ENCODE peak calls at places on chromosomes 11 and 22, in six cellular contexts. One of them, this sample, is unnamed.

GRCh38 chr22:42842658-42843370 is 14.3 kb downstream of the ARFGAP3 start:
- DNase-seq in Daoy: no peak
- DNase-seq in PC-3: peak; percentile 45
- DNase-seq in KBM-7: no peak
- DNase-seq in COLO829: no peak
- DNase-seq in effector CD4-positive, alpha-beta T cell: no peak
- DNase-seq in this sample: no peak

GRCh38 chr22:37331811-37332536 is 49.7 kb downstream of the CYTH4 start:
- DNase-seq in PC-3: peak; percentile 9
- DNase-seq in COLO829: no peak
- DNase-seq in Daoy: peak; percentile 58
- DNase-seq in effector CD4-positive, alpha-beta T cell: no peak
- DNase-seq in KBM-7: no peak
- DNase-seq in this sample: no peak

GRCh38 chr11:130806746-130807145 is 109.5 kb downstream of the SNX19 start:
- DNase-seq in KBM-7: no peak
- DNase-seq in effector CD4-positive, alpha-beta T cell: no peak
- DNase-seq in COLO829: no peak
- DNase-seq in PC-3: no peak
- DNase-seq in Daoy: no peak
- DNase-seq in this sample: no peak

GRCh38 chr11:119888119-119888518 is 159.1 kb upstream of the NECTIN1 start:
- DNase-seq in COLO829: no peak
- DNase-seq in PC-3: no peak
- DNase-seq in effector CD4-positive, alpha-beta T cell: no peak
- DNase-seq in Daoy: peak; percentile 33
- DNase-seq in KBM-7: no peak
- DNase-seq in this sample: no peak

GRCh38 chr11:4146765-4147098 is 52.1 kb downstream of the RRM1 start:
- DNase-seq in COLO829: no peak
- DNase-seq in Daoy: no peak
- DNase-seq in effector CD4-positive, alpha-beta T cell: no peak
- DNase-seq in PC-3: no peak
- DNase-seq in KBM-7: no peak
- DNase-seq in this sample: no peak

GRCh38 chr11:120020981-120021380 is 116.9 kb downstream of the TRIM29 start:
- DNase-seq in effector CD4-positive, alpha-beta T cell: no peak
- DNase-seq in PC-3: no peak
- DNase-seq in Daoy: no peak
- DNase-seq in COLO829: no peak
- DNase-seq in KBM-7: no peak
- DNase-seq in this sample: no peak

GRCh38 chr11:26621147-26621546 is 49.1 kb upstream of the MUC15 start:
- DNase-seq in effector CD4-positive, alpha-beta T cell: no peak
- DNase-seq in PC-3: peak; percentile 37
- DNase-seq in COLO829: peak; percentile 69
- DNase-seq in Daoy: peak; percentile 68
- DNase-seq in KBM-7: no peak
- DNase-seq in this sample: no peak

GRCh38 chr22:45096256-45096907 is 67.3 kb upstream of the NUP50 start:
- DNase-seq in COLO829: peak; percentile 99
- DNase-seq in Daoy: peak; percentile 65
- DNase-seq in PC-3: peak; percentile 72
- DNase-seq in KBM-7: peak; percentile 73
- DNase-seq in effector CD4-positive, alpha-beta T cell: no peak
- DNase-seq in this sample: peak; percentile 57

GRCh38 chr22:38715176-38715764 is 9.5 kb downstream of the GTPBP1 start:
- DNase-seq in KBM-7: no peak
- DNase-seq in PC-3: no peak
- DNase-seq in Daoy: no peak
- DNase-seq in COLO829: no peak
- DNase-seq in effector CD4-positive, alpha-beta T cell: no peak
- DNase-seq in this sample: peak; percentile 23

GRCh38 chr11:14213006-14213405 is 146.0 kb downstream of the RRAS2 start:
- DNase-seq in COLO829: peak; percentile 73
- DNase-seq in effector CD4-positive, alpha-beta T cell: no peak
- DNase-seq in PC-3: no peak
- DNase-seq in Daoy: no peak
- DNase-seq in KBM-7: no peak
- DNase-seq in this sample: no peak

GRCh38 chr22:37355174-37355573 is 72.1 kb downstream of the ELFN2 start:
- DNase-seq in COLO829: no peak
- DNase-seq in PC-3: no peak
- DNase-seq in effector CD4-positive, alpha-beta T cell: no peak
- DNase-seq in KBM-7: no peak
- DNase-seq in Daoy: no peak
- DNase-seq in this sample: no peak

GRCh38 chr11:121435132-121435531 is 17.0 kb upstream of the SORL1 start:
- DNase-seq in Daoy: no peak
- DNase-seq in KBM-7: no peak
- DNase-seq in PC-3: no peak
- DNase-seq in COLO829: no peak
- DNase-seq in effector CD4-positive, alpha-beta T cell: no peak
- DNase-seq in this sample: peak; percentile 65

GRCh38 chr22:21680830-21681565 is 15.2 kb downstream of the PPIL2 start:
- DNase-seq in Daoy: no peak
- DNase-seq in COLO829: no peak
- DNase-seq in PC-3: no peak
- DNase-seq in KBM-7: no peak
- DNase-seq in effector CD4-positive, alpha-beta T cell: no peak
- DNase-seq in this sample: no peak

GRCh38 chr22:23233084-23233501 is 52.8 kb downstream of the BCR start:
- DNase-seq in Daoy: peak; percentile 15
- DNase-seq in effector CD4-positive, alpha-beta T cell: no peak
- DNase-seq in COLO829: no peak
- DNase-seq in KBM-7: no peak
- DNase-seq in PC-3: no peak
- DNase-seq in this sample: no peak

GRCh38 chr11:78943841-78944240 is 369.2 kb upstream of the NARS2 start:
- DNase-seq in effector CD4-positive, alpha-beta T cell: no peak
- DNase-seq in PC-3: no peak
- DNase-seq in Daoy: no peak
- DNase-seq in KBM-7: no peak
- DNase-seq in COLO829: no peak
- DNase-seq in this sample: no peak

GRCh38 chr11:56961609-56962008 is 27.1 kb upstream of the OR5AK2 start:
- DNase-seq in PC-3: no peak
- DNase-seq in KBM-7: no peak
- DNase-seq in COLO829: no peak
- DNase-seq in Daoy: no peak
- DNase-seq in effector CD4-positive, alpha-beta T cell: no peak
- DNase-seq in this sample: no peak

GRCh38 chr11:65776196-65776595 is 4.6 kb downstream of the AP5B1 start:
- DNase-seq in KBM-7: no peak
- DNase-seq in PC-3: no peak
- DNase-seq in effector CD4-positive, alpha-beta T cell: no peak
- DNase-seq in COLO829: no peak
- DNase-seq in Daoy: no peak
- DNase-seq in this sample: no peak

GRCh38 chr11:16982256-16982671 is 31.9 kb downstream of the PLEKHA7 start:
- DNase-seq in effector CD4-positive, alpha-beta T cell: no peak
- DNase-seq in PC-3: no peak
- DNase-seq in COLO829: no peak
- DNase-seq in Daoy: no peak
- DNase-seq in KBM-7: no peak
- DNase-seq in this sample: no peak

GRCh38 chr11:73099512-73100266 is 42.4 kb downstream of the FCHSD2 start:
- DNase-seq in Daoy: no peak
- DNase-seq in effector CD4-positive, alpha-beta T cell: no peak
- DNase-seq in KBM-7: no peak
- DNase-seq in COLO829: no peak
- DNase-seq in PC-3: no peak
- DNase-seq in this sample: no peak

GRCh38 chr11:104163100-104164027 is 583 bp downstream of the PDGFD start:
- DNase-seq in effector CD4-positive, alpha-beta T cell: no peak
- DNase-seq in PC-3: no peak
- DNase-seq in KBM-7: no peak
- DNase-seq in COLO829: no peak
- DNase-seq in Daoy: no peak
- DNase-seq in this sample: peak; percentile 14

GRCh38 chr11:45371251-45371749 is 85.2 kb upstream of the SYT13 start:
- DNase-seq in PC-3: peak; percentile 77
- DNase-seq in Daoy: peak; percentile 66
- DNase-seq in COLO829: peak; percentile 79
- DNase-seq in KBM-7: peak; percentile 74
- DNase-seq in effector CD4-positive, alpha-beta T cell: peak; percentile 48
- DNase-seq in this sample: peak; percentile 83

GRCh38 chr22:46114518-46115387 is 35.6 kb upstream of the PPARA start:
- DNase-seq in PC-3: no peak
- DNase-seq in COLO829: no peak
- DNase-seq in Daoy: peak; percentile 41
- DNase-seq in effector CD4-positive, alpha-beta T cell: no peak
- DNase-seq in KBM-7: peak; percentile 31
- DNase-seq in this sample: no peak

GRCh38 chr11:18394928-18395734 is 768 bp downstream of the LDHA start:
- DNase-seq in PC-3: no peak
- DNase-seq in KBM-7: peak; percentile 28
- DNase-seq in COLO829: no peak
- DNase-seq in Daoy: peak; percentile 20
- DNase-seq in effector CD4-positive, alpha-beta T cell: no peak
- DNase-seq in this sample: peak; percentile 56

GRCh38 chr22:41445171-41446056 is 1.2 kb downstream of the TOB2 start:
- DNase-seq in PC-3: peak; percentile 43
- DNase-seq in KBM-7: peak; percentile 66
- DNase-seq in effector CD4-positive, alpha-beta T cell: peak; percentile 16
- DNase-seq in Daoy: peak; percentile 24
- DNase-seq in COLO829: no peak
- DNase-seq in this sample: no peak

GRCh38 chr11:47185305-47186075 is 744 bp downstream of the PACSIN3 start:
- DNase-seq in PC-3: peak; percentile 84
- DNase-seq in KBM-7: peak; percentile 51
- DNase-seq in Daoy: peak; percentile 57
- DNase-seq in effector CD4-positive, alpha-beta T cell: no peak
- DNase-seq in COLO829: no peak
- DNase-seq in this sample: no peak

GRCh38 chr11:128625766-128626165 is 38.4 kb upstream of the ETS1 start:
- DNase-seq in COLO829: no peak
- DNase-seq in Daoy: no peak
- DNase-seq in KBM-7: no peak
- DNase-seq in effector CD4-positive, alpha-beta T cell: no peak
- DNase-seq in PC-3: no peak
- DNase-seq in this sample: no peak

GRCh38 chr22:38713921-38714320 is 8.2 kb downstream of the GTPBP1 start:
- DNase-seq in Daoy: no peak
- DNase-seq in KBM-7: no peak
- DNase-seq in COLO829: no peak
- DNase-seq in PC-3: no peak
- DNase-seq in effector CD4-positive, alpha-beta T cell: no peak
- DNase-seq in this sample: no peak

GRCh38 chr11:109123811-109124787 is 297.9 kb upstream of the C11orf87 start:
- DNase-seq in Daoy: no peak
- DNase-seq in KBM-7: no peak
- DNase-seq in PC-3: no peak
- DNase-seq in COLO829: no peak
- DNase-seq in effector CD4-positive, alpha-beta T cell: no peak
- DNase-seq in this sample: peak; percentile 43

GRCh38 chr11:2521681-2522630 is 77.1 kb downstream of the KCNQ1 start:
- DNase-seq in effector CD4-positive, alpha-beta T cell: no peak
- DNase-seq in KBM-7: no peak
- DNase-seq in Daoy: peak; percentile 1
- DNase-seq in PC-3: no peak
- DNase-seq in COLO829: no peak
- DNase-seq in this sample: no peak